ENCODE peak calls at places on chromosomes 11 and 22, in five cellular contexts. One of them, this sample, is unnamed.

GRCh38 chr11:43632171-43632570 is 48.4 kb upstream of the HSD17B12 start:
- DNase-seq in H1: no peak
- DNase-seq in HepG2: no peak
- DNase-seq in GM12878: no peak
- DNase-seq in K562: no peak
- DNase-seq in this sample: no peak

GRCh38 chr11:44243633-44244343 is 66.2 kb downstream of the ALX4 start:
- DNase-seq in GM12878: no peak
- DNase-seq in K562: no peak
- DNase-seq in HepG2: peak
- DNase-seq in H1: no peak
- DNase-seq in this sample: no peak

GRCh38 chr22:40276877-40277823 is 69.2 kb upstream of the ADSL start:
- DNase-seq in HepG2: no peak
- DNase-seq in GM12878: no peak
- DNase-seq in H1: no peak
- DNase-seq in K562: no peak
- DNase-seq in this sample: no peak

GRCh38 chr11:126857860-126858808 is 142.4 kb downstream of the KIRREL3 start:
- DNase-seq in GM12878: no peak
- DNase-seq in H1: no peak
- DNase-seq in K562: no peak
- DNase-seq in HepG2: no peak
- DNase-seq in this sample: no peak

GRCh38 chr11:47955356-47955755 is 25.0 kb upstream of the PTPRJ start:
- DNase-seq in H1: no peak
- DNase-seq in K562: no peak
- DNase-seq in GM12878: no peak
- DNase-seq in HepG2: no peak
- DNase-seq in this sample: no peak

GRCh38 chr11:665062-665706 is 28.1 kb downstream of the DRD4 start:
- DNase-seq in GM12878: no peak
- DNase-seq in HepG2: no peak
- DNase-seq in H1: no peak
- DNase-seq in K562: no peak
- DNase-seq in this sample: no peak

GRCh38 chr11:58578136-58578634 is 678 bp upstream of the ZFP91 start:
- DNase-seq in H1: peak
- DNase-seq in K562: peak
- DNase-seq in GM12878: peak
- DNase-seq in HepG2: peak
- DNase-seq in this sample: peak

GRCh38 chr11:103326070-103326794 is 217.0 kb downstream of the DYNC2H1 start:
- DNase-seq in GM12878: peak
- DNase-seq in H1: peak
- DNase-seq in K562: peak
- DNase-seq in HepG2: peak
- DNase-seq in this sample: peak

GRCh38 chr22:30005213-30005857 is 74.9 kb upstream of the HORMAD2 start:
- DNase-seq in K562: peak
- DNase-seq in HepG2: peak
- DNase-seq in H1: peak
- DNase-seq in GM12878: peak
- DNase-seq in this sample: peak

GRCh38 chr22:33807465-33807864 is 112.8 kb downstream of the LARGE1 start:
- DNase-seq in HepG2: no peak
- DNase-seq in H1: no peak
- DNase-seq in K562: no peak
- DNase-seq in GM12878: no peak
- DNase-seq in this sample: no peak

GRCh38 chr22:50199836-50200332 is 927 bp upstream of the SELENOO start:
- DNase-seq in H1: peak
- DNase-seq in K562: no peak
- DNase-seq in HepG2: no peak
- DNase-seq in GM12878: no peak
- DNase-seq in this sample: no peak

GRCh38 chr11:18790820-18791174 is 801 bp downstream of the PTPN5 start:
- DNase-seq in HepG2: no peak
- DNase-seq in H1: no peak
- DNase-seq in GM12878: no peak
- DNase-seq in K562: no peak
- DNase-seq in this sample: no peak

GRCh38 chr11:72807021-72807693 is 7.1 kb upstream of the ATG16L2 start:
- DNase-seq in H1: no peak
- DNase-seq in GM12878: no peak
- DNase-seq in HepG2: peak
- DNase-seq in K562: no peak
- DNase-seq in this sample: no peak

GRCh38 chr11:61370349-61371005 is 8.3 kb downstream of the TMEM138 start:
- DNase-seq in K562: no peak
- DNase-seq in HepG2: no peak
- DNase-seq in H1: no peak
- DNase-seq in GM12878: no peak
- DNase-seq in this sample: no peak

GRCh38 chr22:41274856-41275255 is 11.1 kb downstream of the RANGAP1 start:
- DNase-seq in K562: no peak
- DNase-seq in H1: no peak
- DNase-seq in GM12878: no peak
- DNase-seq in HepG2: no peak
- DNase-seq in this sample: no peak

GRCh38 chr22:36413022-36413770 is 25.4 kb upstream of the MYH9 start:
- DNase-seq in K562: no peak
- DNase-seq in H1: no peak
- DNase-seq in GM12878: no peak
- DNase-seq in HepG2: peak
- DNase-seq in this sample: no peak

GRCh38 chr11:120517390-120518315 is 6.1 kb downstream of the GRIK4 start:
- DNase-seq in H1: no peak
- DNase-seq in HepG2: no peak
- DNase-seq in GM12878: no peak
- DNase-seq in K562: no peak
- DNase-seq in this sample: no peak

GRCh38 chr11:94574193-94574961 is 7.2 kb downstream of the PIWIL4 start:
- DNase-seq in HepG2: no peak
- DNase-seq in K562: no peak
- DNase-seq in GM12878: no peak
- DNase-seq in H1: no peak
- DNase-seq in this sample: no peak

GRCh38 chr11:132579686-132580085 is 952.6 kb downstream of the OPCML start:
- DNase-seq in HepG2: no peak
- DNase-seq in H1: no peak
- DNase-seq in GM12878: no peak
- DNase-seq in K562: no peak
- DNase-seq in this sample: no peak

GRCh38 chr11:79059171-79059570 is 381.7 kb downstream of the TENM4 start:
- DNase-seq in K562: no peak
- DNase-seq in HepG2: no peak
- DNase-seq in H1: no peak
- DNase-seq in GM12878: no peak
- DNase-seq in this sample: no peak

GRCh38 chr11:33646629-33647028 is 54.0 kb downstream of the C11orf91 start:
- DNase-seq in GM12878: no peak
- DNase-seq in K562: no peak
- DNase-seq in HepG2: no peak
- DNase-seq in H1: no peak
- DNase-seq in this sample: no peak

GRCh38 chr11:33643167-33643817 is 57.3 kb downstream of the C11orf91 start:
- DNase-seq in K562: no peak
- DNase-seq in GM12878: no peak
- DNase-seq in H1: no peak
- DNase-seq in HepG2: no peak
- DNase-seq in this sample: no peak

GRCh38 chr11:33642461-33643166 is 58.0 kb downstream of the C11orf91 start:
- DNase-seq in GM12878: no peak
- DNase-seq in H1: no peak
- DNase-seq in K562: no peak
- DNase-seq in HepG2: no peak
- DNase-seq in this sample: peak

GRCh38 chr11:33649944-33650343 is 50.7 kb downstream of the C11orf91 start:
- DNase-seq in HepG2: no peak
- DNase-seq in H1: no peak
- DNase-seq in GM12878: no peak
- DNase-seq in K562: no peak
- DNase-seq in this sample: no peak

DNA sequence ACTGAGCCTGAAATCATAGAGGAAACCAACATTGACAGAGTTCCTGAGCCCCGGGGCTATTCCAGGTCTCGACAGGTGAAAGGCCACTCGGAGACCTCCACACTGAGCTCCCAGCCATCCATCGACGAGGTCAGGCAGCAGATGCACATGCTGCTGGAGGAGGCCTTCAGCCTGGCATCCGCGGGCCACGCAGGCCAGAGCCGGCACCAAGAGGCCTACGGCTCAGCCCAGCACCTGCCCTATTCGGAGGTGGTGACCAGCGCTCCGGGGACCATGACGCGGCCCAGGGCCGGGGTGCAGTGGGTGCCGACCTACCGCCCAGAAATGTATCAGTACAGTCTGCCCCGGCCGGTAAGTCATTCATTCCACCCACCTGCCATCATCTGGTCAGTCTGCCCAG is 54.9 kb downstream of the C11orf91 start:
- DNase-seq in HepG2: no peak
- DNase-seq in H1: peak
- DNase-seq in K562: no peak
- DNase-seq in GM12878: no peak
- DNase-seq in this sample: no peak
- H3K4me3 ChIP-seq in HepG2: no peak
- H3K4me3 ChIP-seq in H1: no peak
- H3K4me3 ChIP-seq in K562: no peak
- H3K4me3 ChIP-seq in GM12878: no peak
- H3K4me3 ChIP-seq in this sample: no peak

GRCh38 chr11:21963013-21963412 is 229.9 kb upstream of the ANO5 start:
- DNase-seq in H1: no peak
- DNase-seq in K562: no peak
- DNase-seq in GM12878: peak
- DNase-seq in HepG2: no peak
- DNase-seq in this sample: no peak

GRCh38 chr11:21969841-21970240 is 223.0 kb upstream of the ANO5 start:
- DNase-seq in K562: no peak
- DNase-seq in H1: no peak
- DNase-seq in HepG2: no peak
- DNase-seq in GM12878: no peak
- DNase-seq in this sample: no peak

GRCh38 chr11:21965221-21965620 is 227.7 kb upstream of the ANO5 start:
- DNase-seq in GM12878: no peak
- DNase-seq in HepG2: no peak
- DNase-seq in K562: no peak
- DNase-seq in H1: no peak
- DNase-seq in this sample: no peak
- TF ChIP-seq RAD21 in GM12878: no peak
- TF ChIP-seq RAD21 in HepG2: no peak
- TF ChIP-seq RAD21 in K562: no peak
- TF ChIP-seq RAD21 in H1: no peak
- TF ChIP-seq RAD21 in this sample: no peak

GRCh38 chr11:106668147-106668546 is 350.1 kb downstream of the GUCY1A2 start:
- DNase-seq in HepG2: no peak
- DNase-seq in H1: no peak
- DNase-seq in GM12878: no peak
- DNase-seq in K562: no peak
- DNase-seq in this sample: no peak

DNA sequence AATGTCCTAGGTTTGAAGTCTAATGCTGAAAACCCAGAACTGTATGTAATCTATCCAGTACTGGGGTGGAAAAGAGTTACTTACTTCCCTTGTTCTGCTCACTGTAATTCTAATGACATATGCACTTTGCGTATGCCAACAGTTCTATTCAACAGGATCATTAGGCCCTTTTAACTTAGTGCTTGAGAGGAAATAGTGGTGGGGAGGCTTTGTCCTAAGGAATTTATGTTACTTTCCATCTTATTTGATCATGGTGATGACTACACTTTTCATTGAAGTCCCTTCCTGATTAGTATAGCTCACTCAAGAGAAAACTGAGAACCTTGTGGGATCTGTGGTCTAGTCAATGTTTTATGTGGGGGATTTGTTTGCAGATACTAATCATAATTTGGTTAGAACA is 348.2 kb downstream of the GUCY1A2 start:
- DNase-seq in HepG2: no peak
- DNase-seq in GM12878: no peak
- DNase-seq in H1: no peak
- DNase-seq in K562: no peak
- DNase-seq in this sample: no peak
- TF ChIP-seq ATF3 in HepG2: no peak
- TF ChIP-seq ATF3 in GM12878: no peak
- TF ChIP-seq ATF3 in H1: no peak
- TF ChIP-seq ATF3 in K562: no peak
- TF ChIP-seq ATF3 in this sample: no peak

GRCh38 chr11:10310301-10310841 is 5.5 kb downstream of the ADM start:
- DNase-seq in K562: no peak
- DNase-seq in HepG2: no peak
- DNase-seq in H1: no peak
- DNase-seq in GM12878: no peak
- DNase-seq in this sample: no peak

GRCh38 chr11:10307411-10308207 is 2.7 kb downstream of the ADM start:
- DNase-seq in HepG2: peak
- DNase-seq in GM12878: peak
- DNase-seq in H1: peak
- DNase-seq in K562: peak
- DNase-seq in this sample: peak

GRCh38 chr11:10308208-10308954 is 3.5 kb downstream of the ADM start:
- DNase-seq in GM12878: no peak
- DNase-seq in K562: no peak
- DNase-seq in H1: no peak
- DNase-seq in HepG2: no peak
- DNase-seq in this sample: no peak

GRCh38 chr11:10311802-10312201 is 6.9 kb downstream of the ADM start:
- DNase-seq in K562: no peak
- DNase-seq in HepG2: no peak
- DNase-seq in GM12878: no peak
- DNase-seq in H1: no peak
- DNase-seq in this sample: no peak

DNA sequence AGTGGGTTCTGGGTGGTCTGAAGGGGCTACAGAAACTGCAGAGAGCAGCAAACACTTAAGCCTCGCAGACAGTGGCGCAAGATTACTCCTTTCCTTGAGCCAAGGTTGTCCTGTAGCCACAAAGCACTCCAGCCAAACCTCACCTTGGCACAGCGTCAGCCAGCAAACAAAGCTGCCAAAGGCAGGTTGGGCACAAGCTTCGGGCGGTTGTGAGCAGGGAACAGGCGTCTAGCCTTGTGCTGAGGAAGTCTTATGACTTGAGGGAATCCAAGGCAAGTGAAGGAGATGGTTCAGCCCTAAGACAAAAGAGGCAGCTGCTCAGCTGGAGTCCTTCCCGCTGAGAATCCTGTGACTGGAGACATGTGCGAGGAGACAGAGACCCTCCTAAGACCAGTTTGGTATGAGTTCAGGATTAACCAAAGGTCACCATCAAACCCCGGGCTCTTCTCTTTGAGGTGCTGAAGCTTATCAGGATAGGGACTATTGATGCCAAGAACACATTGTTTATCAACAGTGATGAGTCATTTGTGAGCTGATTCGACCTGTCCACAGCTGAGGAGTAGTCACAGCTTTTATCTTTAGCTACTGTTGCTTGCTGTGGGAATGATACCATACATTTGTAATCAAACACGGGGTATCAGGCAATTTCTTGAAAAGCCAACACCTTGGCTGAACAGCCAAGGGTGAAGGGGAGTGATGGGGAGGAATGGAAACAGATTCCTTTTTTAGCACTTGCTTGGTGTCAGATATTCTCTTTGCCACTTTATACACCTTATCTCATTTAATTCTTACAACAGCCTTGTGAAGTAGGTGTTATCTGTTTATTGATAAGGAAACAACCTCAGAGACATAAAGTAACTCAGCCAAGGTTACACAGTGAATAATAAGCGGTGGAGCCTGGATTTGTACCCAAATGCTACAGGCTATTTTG is 4.6 kb downstream of the ADM start:
- DNase-seq in HepG2: peak
- DNase-seq in GM12878: no peak
- DNase-seq in K562: peak
- DNase-seq in H1: no peak
- DNase-seq in this sample: peak
- H3K4me3 ChIP-seq in HepG2: no peak
- H3K4me3 ChIP-seq in GM12878: no peak
- H3K4me3 ChIP-seq in K562: no peak
- H3K4me3 ChIP-seq in H1: no peak
- H3K4me3 ChIP-seq in this sample: no peak